ENCODE peak calls at places on chromosomes 1 and 21, in ten cellular contexts. S is transverse colon, V is prostate gland, D is K562, X is HCT116, O is esophagus muscularis mucosa, A is GM12878, U is breast epithelium, K is spleen, H is stomach. G is an unnamed sample.

GRCh38 chr1:245874942-245875580 is 632.0 kb downstream of the SMYD3 start:
- DNase-seq in K (no peak), H (peak; percentile 87), S (peak; percentile 63), A (no peak), U (peak; percentile 19), O (no peak), D (peak; percentile 92), V (peak; percentile 84), X (no peak), G (no peak)

GRCh38 chr1:18484276-18484675 is 3.5 kb downstream of the KLHDC7A start:
- DNase-seq in D (no peak), X (no peak), O (no peak), A (no peak), S (no peak), H (no peak), V (no peak), K (no peak), U (no peak), G (no peak)

GRCh38 chr1:17235135-17235880 is 13.6 kb upstream of the PADI3 start:
- DNase-seq in H (no peak), X (no peak), K (no peak), A (no peak), S (no peak), D (no peak), O (no peak), V (no peak), U (no peak), G (no peak)

GRCh38 chr1:246497331-246497915 is 9.7 kb downstream of the SMYD3 start:
- DNase-seq in V (peak; percentile 37), K (no peak), U (no peak), S (no peak), O (no peak), X (peak; percentile 60), H (no peak), A (no peak), D (peak; percentile 84), G (no peak)

GRCh38 chr21:37835512-37835911 is 80.7 kb downstream of the KCNJ6 start:
- DNase-seq in D (no peak), K (no peak), A (no peak), H (no peak), U (no peak), O (no peak), X (no peak), S (no peak), V (no peak), G (no peak)

GRCh38 chr21:30714436-30714835 is 4.1 kb downstream of the KRTAP21-3 start:
- DNase-seq in H (no peak), S (no peak), X (no peak), U (no peak), V (no peak), K (no peak), D (no peak), A (no peak), O (no peak), G (no peak)

GRCh38 chr1:158310623-158311022 is 20.7 kb downstream of the CD1B start:
- DNase-seq in D (no peak), K (no peak), S (no peak), A (no peak), H (no peak), O (no peak), U (no peak), X (no peak), V (no peak), G (no peak)

GRCh38 chr21:15774590-15774989 is 44.8 kb downstream of the USP25 start:
- DNase-seq in O (no peak), H (no peak), S (no peak), A (no peak), X (no peak), U (no peak), D (no peak), V (no peak), K (no peak), G (no peak)

GRCh38 chr1:234782821-234783220 is 172.8 kb upstream of the IRF2BP2 start:
- DNase-seq in D (no peak), K (no peak), V (no peak), A (no peak), S (no peak), O (no peak), H (no peak), U (peak; percentile 17), X (no peak), G (no peak)

GRCh38 chr1:30377230-30378022 is 346.0 kb downstream of the MATN1 start:
- DNase-seq in A (no peak), O (no peak), K (no peak), H (no peak), V (no peak), S (no peak), U (no peak), D (no peak), X (no peak), G (no peak)

GRCh38 chr1:200929530-200930278 is 35.0 kb downstream of the INAVA start:
- DNase-seq in H (no peak), S (peak; percentile 13), K (peak; percentile 20), O (no peak), U (no peak), D (no peak), A (no peak), V (no peak), X (no peak), G (no peak)
- H3K27ac ChIP-seq in H (no peak overlapping the region), S (no peak overlapping the region), K (no peak overlapping the region), O (no peak overlapping the region), U (no peak overlapping the region), D (no peak overlapping the region), A (no peak overlapping the region), V (no peak overlapping the region), X (no peak overlapping the region), G (no peak overlapping the region)

GRCh38 chr1:65444128-65444527 is 23.7 kb downstream of the LEPR start:
- DNase-seq in V (no peak), O (no peak), A (no peak), K (no peak), X (no peak), H (no peak), S (no peak), U (no peak), D (no peak), G (no peak)
- TF ChIP-seq POLR2A in V (no peak), O (no peak), A (no peak), K (no peak), X (no peak), H (no peak), S (no peak), U (no peak), D (no peak), G (no peak)

DNA sequence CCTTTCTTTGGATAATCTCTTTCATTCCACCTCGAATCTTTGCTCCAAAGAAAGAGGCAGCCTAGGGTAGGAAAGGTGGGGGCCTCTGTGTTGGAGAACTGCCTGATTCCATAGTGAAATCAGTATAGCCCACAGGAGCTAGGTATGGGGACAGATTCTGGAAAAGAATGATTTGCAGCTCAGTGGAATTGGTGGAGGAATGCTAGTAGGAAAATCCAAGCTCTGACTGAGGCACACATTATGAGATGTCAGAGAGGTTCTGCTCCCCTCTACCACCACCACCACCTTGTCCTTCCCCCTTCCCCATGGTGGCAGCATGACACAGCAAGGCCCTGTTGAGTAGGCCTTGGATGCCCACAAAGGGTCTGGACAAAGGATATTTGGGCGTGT is 810 bp downstream of the MLLT11 start:
- DNase-seq in D (peak; percentile 65), O (no peak), U (no peak), X (no peak), H (no peak), S (no peak), A (no peak), V (no peak), K (no peak), G (no peak)
- TF ChIP-seq POLR2AphosphoS5 in D (no peak), O (no peak), U (no peak), X (no peak), H (no peak), S (no peak), A (no peak), V (no peak), K (no peak), G (no peak)

DNA sequence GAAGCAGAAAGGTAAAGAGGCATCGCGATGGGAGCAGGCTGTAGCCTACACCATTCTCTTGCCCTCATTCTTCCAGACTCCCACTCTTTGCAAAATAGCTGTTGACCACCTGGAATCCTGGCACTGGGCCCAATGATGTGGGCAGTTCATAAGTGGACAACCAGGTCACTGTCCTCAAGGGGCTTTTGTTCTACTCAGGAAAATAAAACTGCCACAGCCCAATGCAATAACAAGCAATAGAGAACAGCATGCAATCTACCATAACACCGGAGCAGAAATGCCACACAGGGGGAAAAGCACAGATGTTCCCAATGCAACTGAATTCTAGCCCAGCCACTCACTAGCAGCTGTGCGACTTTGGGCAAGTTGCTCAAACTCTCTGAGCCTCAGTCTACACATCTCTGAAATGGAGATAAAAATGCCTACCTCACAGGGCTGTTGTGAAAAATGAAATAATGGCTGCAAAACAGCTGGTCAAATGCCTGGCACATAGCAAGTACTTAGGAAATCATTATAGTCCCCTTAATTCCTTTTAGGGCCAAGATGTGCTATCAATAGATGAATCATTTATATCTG is 56.7 kb downstream of the NENF start:
- DNase-seq in D (no peak), H (no peak), K (no peak), X (no peak), S (no peak), A (no peak), V (no peak), O (no peak), U (no peak), G (no peak)
- H3K27ac ChIP-seq in D (no peak overlapping the region), H (peak overlapping the region; percentile 58), K (no peak overlapping the region), X (no peak overlapping the region), S (no peak overlapping the region), A (no peak overlapping the region), V (no peak overlapping the region), O (peak overlapping the region; percentile 29), U (peak overlapping the region; percentile 79), G (peak overlapping the region; percentile 64)

GRCh38 chr1:13746342-13746741 is 46.4 kb downstream of the PRDM2 start:
- DNase-seq in V (no peak), S (no peak), X (no peak), K (no peak), A (no peak), U (no peak), O (peak; percentile 84), H (no peak), D (no peak), G (no peak)

GRCh38 chr1:13751985-13752384 is 52.0 kb downstream of the PRDM2 start:
- DNase-seq in U (no peak), A (no peak), S (no peak), H (no peak), D (no peak), X (no peak), K (no peak), O (no peak), V (no peak), G (no peak)

GRCh38 chr1:13751458-13751871 is 51.5 kb downstream of the PRDM2 start:
- DNase-seq in D (no peak), O (no peak), K (no peak), X (no peak), S (no peak), A (peak; percentile 37), H (no peak), U (no peak), V (no peak), G (no peak)

GRCh38 chr1:13749543-13750307 is 49.7 kb downstream of the PRDM2 start:
- DNase-seq in U (no peak), K (peak; percentile 96), V (no peak), S (peak; percentile 70), D (peak; percentile 74), A (no peak), O (peak; percentile 92), H (peak; percentile 67), X (no peak), G (no peak)

GRCh38 chr1:13748610-13749505 is 48.9 kb downstream of the PRDM2 start:
- DNase-seq in O (peak; percentile 99), U (peak; percentile 98), X (peak; percentile 80), A (peak; percentile 61), S (peak; percentile 98), V (peak; percentile 98), D (peak; percentile 98), H (peak; percentile 98), K (peak; percentile 99), G (peak; percentile 98)
- TF ChIP-seq POLR2A in O (peak; percentile 43), U (no peak), X (peak; percentile 78), A (peak; percentile 90), S (peak; percentile 78), V (peak; percentile 89), D (peak; percentile 75), H (no peak), K (peak; percentile 29), G (no peak)

G was measured in vagina.